ENCODE peak calls at places on chromosome 13, in nine cellular contexts. W, O, N, H, Q, A, V, M and R are unnamed samples. For H3K9me3, the result is how much of the 10 kb centered on the place peaks cover.

GRCh38 chr13:46831588-46832194 is 34.7 kb upstream of the ESD start:
- DNase-seq in W (peak), O (no peak), N (no peak), H (no peak), Q (no peak), A (peak), V (peak), M (no peak), R (no peak)

GRCh38 chr13:44350775-44351504 is 22.7 kb upstream of the SERP2 start:
- DNase-seq in W (no peak), O (no peak), N (no peak), H (no peak), Q (no peak), A (no peak), V (no peak), M (no peak), R (no peak)

GRCh38 chr13:25252229-25252628 is 35.1 kb downstream of the MTMR6 start:
- DNase-seq in W (no peak), O (no peak), N (no peak), H (no peak), Q (no peak), A (no peak), V (no peak), M (no peak), R (no peak)

GRCh38 chr13:23921451-23921888 is 24.2 kb upstream of the C1QTNF9B start:
- DNase-seq in W (peak), O (no peak), N (no peak), H (no peak), Q (no peak), A (peak), V (no peak), M (no peak), R (peak)

GRCh38 chr13:30787747-30788535 is 52.6 kb downstream of the ALOX5AP start:
- DNase-seq in W (no peak), O (no peak), N (no peak), H (no peak), Q (no peak), A (no peak), V (no peak), M (no peak), R (no peak)

GRCh38 chr13:74131206-74131605 is 3.0 kb downstream of the KLF12 start:
- DNase-seq in W (no peak), O (no peak), N (no peak), H (no peak), Q (no peak), A (no peak), V (no peak), M (no peak), R (peak)

GRCh38 chr13:60427285-60427684 is 30.3 kb downstream of the TDRD3 start:
- DNase-seq in W (no peak), O (no peak), N (no peak), H (no peak), Q (no peak), A (no peak), V (no peak), M (no peak), R (no peak)

GRCh38 chr13:19587635-19588300 is 26.4 kb upstream of the TPTE2 start:
- DNase-seq in W (no peak), O (no peak), N (no peak), H (no peak), Q (no peak), A (peak), V (no peak), M (no peak), R (no peak)

GRCh38 chr13:44044544-44045178 is 165.0 kb downstream of the LACC1 start:
- DNase-seq in W (no peak), O (no peak), N (no peak), H (no peak), Q (no peak), A (peak), V (no peak), M (no peak), R (peak)

GRCh38 chr13:29924482-29924884 is 74.1 kb upstream of the UBL3 start:
- DNase-seq in W (no peak), O (no peak), N (no peak), H (no peak), Q (no peak), A (peak), V (no peak), M (no peak), R (peak)

GRCh38 chr13:101425623-101426022 is 9.3 kb upstream of the NALCN start:
- DNase-seq in W (no peak), O (no peak), N (no peak), H (no peak), Q (no peak), A (no peak), V (no peak), M (no peak), R (no peak)

GRCh38 chr13:47135800-47136658 is 239.2 kb upstream of the HTR2A start:
- DNase-seq in W (no peak), O (no peak), N (no peak), H (no peak), Q (no peak), A (no peak), V (no peak), M (no peak), R (no peak)

GRCh38 chr13:20702945-20703784 is at the start of gene IL17D:
- DNase-seq in W (peak), O (peak), N (peak), H (no peak), Q (peak), A (no peak), V (no peak), M (no peak), R (peak)

GRCh38 chr13:41827507-41828213 is 133.2 kb downstream of the VWA8 start:
- DNase-seq in W (no peak), O (no peak), N (no peak), H (no peak), Q (no peak), A (peak), V (peak), M (peak), R (peak)

GRCh38 chr13:30487075-30487470 is 21.3 kb upstream of the HMGB1 start:
- DNase-seq in W (no peak), O (no peak), N (no peak), H (no peak), Q (no peak), A (no peak), V (no peak), M (no peak), R (no peak)

GRCh38 chr13:50365683-50366391 is 350.6 kb downstream of the KCNRG start:
- DNase-seq in W (no peak), O (no peak), N (peak), H (no peak), Q (no peak), A (peak), V (no peak), M (no peak), R (peak)

GRCh38 chr13:36418022-36418805 is 14.1 kb upstream of the CCNA1 start:
- DNase-seq in W (no peak), O (no peak), N (no peak), H (no peak), Q (no peak), A (peak), V (no peak), M (no peak), R (no peak)

GRCh38 chr13:19838726-19839342 is 24.6 kb downstream of the ZMYM5 start:
- DNase-seq in W (no peak), O (no peak), N (no peak), H (no peak), Q (no peak), A (no peak), V (no peak), M (no peak), R (no peak)

GRCh38 chr13:32426981-32427851 is 714 bp downstream of the N4BP2L1 start:
- DNase-seq in W (peak), O (peak), N (peak), H (peak), Q (peak), A (no peak), V (peak), M (peak), R (no peak)

GRCh38 chr13:95527955-95528354 is 24.6 kb upstream of the CLDN10 start:
- DNase-seq in W (no peak), O (no peak), N (no peak), H (no peak), Q (no peak), A (no peak), V (no peak), M (no peak), R (no peak)

GRCh38 chr13:25095862-25096453 is at the start of gene PABPC3:
- DNase-seq in W (no peak), O (no peak), N (no peak), H (no peak), Q (no peak), A (no peak), V (no peak), M (no peak), R (no peak)

GRCh38 chr13:83878691-83879410 is 3.4 kb downstream of the SLITRK1 start:
- DNase-seq in W (peak), O (peak), N (no peak), H (no peak), Q (no peak), A (no peak), V (no peak), M (no peak), R (no peak)

GRCh38 chr13:44174769-44175425 is 198.7 kb upstream of the SERP2 start:
- DNase-seq in W (no peak), O (no peak), N (no peak), H (no peak), Q (no peak), A (no peak), V (no peak), M (no peak), R (no peak)

GRCh38 chr13:67147257-67148218 is 82.6 kb downstream of the PCDH9 start:
- DNase-seq in W (peak), O (no peak), N (no peak), H (no peak), Q (no peak), A (peak), V (no peak), M (no peak), R (no peak)

GRCh38 chr13:24226762-24227161 is 66.2 kb downstream of the SPATA13 start:
- DNase-seq in W (no peak), O (no peak), N (no peak), H (no peak), Q (no peak), A (no peak), V (no peak), M (no peak), R (no peak)

GRCh38 chr13:81874681-81875661 is 1534.0 kb upstream of the SPRY2 start:
- DNase-seq in W (peak), O (no peak), N (no peak), H (no peak), Q (no peak), A (peak), V (no peak), M (no peak), R (no peak)

GRCh38 chr13:77506874-77507273 is 28.6 kb upstream of the SCEL start:
- DNase-seq in W (no peak), O (no peak), N (no peak), H (no peak), Q (no peak), A (peak), V (no peak), M (no peak), R (no peak)

GRCh38 chr13:21556051-21556450 is 47.9 kb downstream of the MICU2 start:
- DNase-seq in W (no peak), O (no peak), N (no peak), H (no peak), Q (no peak), A (no peak), V (no peak), M (no peak), R (no peak)

GRCh38 chr13:105759467-105759866 is 776.0 kb downstream of the EFNB2 start:
- DNase-seq in W (no peak), O (no peak), N (no peak), H (no peak), Q (no peak), A (no peak), V (no peak), M (no peak), R (no peak)

GRCh38 chr13:79485014-79485441 is 4.1 kb downstream of the NDFIP2 start:
- DNase-seq in W (no peak), O (no peak), N (no peak), H (no peak), Q (peak), A (peak), V (no peak), M (no peak), R (peak)

GRCh38 chr13:38264363-38265134 is 85.1 kb upstream of the UFM1 start:
- DNase-seq in W (no peak), O (no peak), N (no peak), H (no peak), Q (no peak), A (no peak), V (no peak), M (no peak), R (no peak)

GRCh38 chr13:112464720-112465119 is 88.6 kb downstream of the SPACA7 start:
- DNase-seq in W (no peak), O (peak), N (no peak), H (no peak), Q (no peak), A (no peak), V (no peak), M (no peak), R (no peak)

GRCh38 chr13:99655351-99656091 is 154.2 kb downstream of the TM9SF2 start:
- DNase-seq in W (peak), O (no peak), N (no peak), H (no peak), Q (no peak), A (peak), V (no peak), M (no peak), R (peak)

GRCh38 chr13:110377178-110378175 is 70.4 kb downstream of the COL4A2 start:
- DNase-seq in W (no peak), O (no peak), N (no peak), H (no peak), Q (no peak), A (no peak), V (no peak), M (no peak), R (no peak)

GRCh38 chr13:110379905-110380341 is 72.8 kb downstream of the COL4A2 start:
- DNase-seq in W (peak), O (no peak), N (no peak), H (no peak), Q (no peak), A (peak), V (no peak), M (no peak), R (peak)

GRCh38 chr13:110381029-110381360 is 73.9 kb downstream of the COL4A2 start:
- DNase-seq in W (no peak), O (no peak), N (no peak), H (no peak), Q (no peak), A (no peak), V (no peak), M (no peak), R (no peak)

GRCh38 chr13:110380359-110381028 is 73.4 kb downstream of the COL4A2 start:
- DNase-seq in W (no peak), O (no peak), N (no peak), H (no peak), Q (no peak), A (peak), V (no peak), M (no peak), R (no peak)

DNA sequence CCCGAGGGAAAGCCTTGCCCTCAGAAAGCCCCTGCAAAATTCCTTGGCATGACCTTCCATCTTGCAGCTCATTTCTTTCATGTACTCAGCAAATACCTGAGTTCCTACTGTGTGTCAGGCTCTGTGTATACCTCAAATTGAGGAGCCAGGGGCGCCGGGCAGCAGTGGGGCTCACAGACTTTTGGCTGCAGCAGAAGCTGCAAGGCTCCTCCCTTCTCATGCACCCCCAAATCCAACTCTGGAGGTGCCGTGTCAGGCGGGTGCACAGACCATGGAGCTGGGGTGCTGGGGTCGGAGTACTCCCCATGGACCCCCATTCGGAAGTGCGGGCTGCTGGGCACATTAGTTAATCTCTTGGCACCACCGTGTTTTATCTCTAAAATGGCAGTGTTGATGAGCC is 72.3 kb downstream of the COL4A2 start:
- DNase-seq in W (no peak), O (no peak), N (no peak), H (no peak), Q (no peak), A (no peak), V (no peak), M (no peak), R (no peak)
- H3K9me3 ChIP-seq in W (under half), O (under half), N (under half), H (under half), Q (under half), A (under half), V (under half), M (under half), R (under half)

GRCh38 chr13:98507060-98507797 is 69.7 kb downstream of the STK24 start:
- DNase-seq in W (peak), O (peak), N (peak), H (peak), Q (peak), A (peak), V (peak), M (peak), R (peak)
- H3K4me3 ChIP-seq in W (no peak), O (no peak), N (no peak), H (no peak), Q (no peak), A (no peak), V (no peak), M (no peak), R (no peak)

GRCh38 chr13:111409413-111409812 is 89.0 kb downstream of the TEX29 start:
- DNase-seq in W (no peak), O (no peak), N (no peak), H (no peak), Q (no peak), A (no peak), V (no peak), M (no peak), R (no peak)

GRCh38 chr13:111404746-111405145 is 84.3 kb downstream of the TEX29 start:
- DNase-seq in W (no peak), O (no peak), N (no peak), H (no peak), Q (no peak), A (no peak), V (no peak), M (no peak), R (no peak)

GRCh38 chr13:111407381-111408131 is 87.1 kb downstream of the TEX29 start:
- DNase-seq in W (no peak), O (no peak), N (no peak), H (no peak), Q (no peak), A (no peak), V (no peak), M (no peak), R (no peak)

GRCh38 chr13:111403266-111403665 is 82.8 kb downstream of the TEX29 start:
- DNase-seq in W (no peak), O (no peak), N (no peak), H (no peak), Q (no peak), A (no peak), V (no peak), M (no peak), R (no peak)

DNA sequence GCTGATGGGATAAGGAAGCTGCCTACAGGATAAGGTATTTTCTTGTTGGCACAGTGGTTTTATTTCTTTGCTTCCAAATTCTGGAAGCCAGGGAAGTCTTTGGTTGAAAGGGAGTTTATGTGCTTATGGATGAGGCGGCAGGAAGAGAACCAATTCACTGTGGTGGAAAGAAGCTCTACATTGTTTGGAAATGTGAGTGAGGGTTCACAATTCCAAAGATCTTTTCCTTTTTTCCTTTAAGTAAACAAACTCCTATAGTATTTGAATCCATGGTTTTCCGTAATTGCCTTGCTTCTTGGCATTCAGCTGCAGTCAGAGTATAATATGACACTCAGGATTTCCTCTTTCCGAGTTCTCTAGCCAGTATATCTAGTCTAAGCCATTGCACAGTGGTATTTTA is 86.2 kb downstream of the TEX29 start:
- DNase-seq in W (no peak), O (no peak), N (no peak), H (no peak), Q (no peak), A (no peak), V (no peak), M (no peak), R (no peak)
- H3K27ac ChIP-seq in W (no peak), O (no peak), N (no peak), H (no peak), Q (no peak), A (no peak), V (no peak), M (no peak), R (no peak)

DNA sequence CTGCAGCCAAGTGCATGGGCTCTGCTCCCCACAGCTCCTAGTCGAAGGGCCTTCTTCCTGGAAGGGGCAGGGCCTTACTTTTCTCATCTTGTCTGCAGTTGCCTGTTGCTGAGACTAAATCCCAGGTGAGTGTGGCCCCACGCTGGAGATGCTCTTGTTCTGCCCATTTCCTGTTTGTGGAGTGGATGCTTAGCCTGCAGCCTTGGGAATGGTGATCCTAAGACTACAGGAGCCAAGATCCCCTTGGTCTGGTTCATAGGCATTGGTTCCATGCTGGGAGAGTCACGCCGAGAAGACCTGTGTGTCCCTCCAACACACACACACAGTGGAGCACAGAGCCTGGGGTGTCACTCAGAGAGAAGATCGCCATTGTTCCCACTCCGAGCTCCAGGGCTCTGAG is 23.5 kb downstream of the CFAP97D2 start:
- DNase-seq in W (no peak), O (no peak), N (no peak), H (no peak), Q (no peak), A (no peak), V (no peak), M (no peak), R (no peak)
- H3K9me3 ChIP-seq in W (under half), O (under half), N (under half), H (under half), Q (under half), A (under half), V (under half), M (under half), R (under half)

GRCh38 chr13:97367016-97367415 is 67.0 kb upstream of the RAP2A start:
- DNase-seq in W (no peak), O (no peak), N (no peak), H (no peak), Q (no peak), A (no peak), V (no peak), M (no peak), R (no peak)

GRCh38 chr13:97371486-97372109 is 62.4 kb upstream of the RAP2A start:
- DNase-seq in W (no peak), O (no peak), N (no peak), H (no peak), Q (no peak), A (no peak), V (no peak), M (no peak), R (no peak)

GRCh38 chr13:97366172-97366688 is 67.7 kb upstream of the RAP2A start:
- DNase-seq in W (no peak), O (no peak), N (no peak), H (no peak), Q (no peak), A (peak), V (no peak), M (no peak), R (no peak)

GRCh38 chr13:97367427-97367826 is 66.5 kb upstream of the RAP2A start:
- DNase-seq in W (peak), O (peak), N (no peak), H (peak), Q (peak), A (no peak), V (no peak), M (no peak), R (peak)

GRCh38 chr13:97369269-97369893 is 64.6 kb upstream of the RAP2A start:
- DNase-seq in W (no peak), O (no peak), N (no peak), H (no peak), Q (no peak), A (no peak), V (no peak), M (no peak), R (no peak)
- H3K4me3 ChIP-seq in W (no peak), O (peak), N (peak), H (peak), Q (peak), A (no peak), V (peak), M (peak), R (peak)